ENCODE peak calls at places on chromosomes 2 and 18, in six cellular contexts. K is occipital lobe; C is stimulated activated effector memory CD8-positive, alpha-beta T cell treated with anti-CD3 and anti-CD28 coated beads, Interleukin-12 subunit alpha, Interleukin-12 subunit beta, amount 100 ng/mL, for 72 hours; O is fibroblast of mammary gland; F is activated gamma-delta T cell treated with anti-CD3 and anti-CD28 coated beads, Interleukin-2, amount 50 U/mL, for 16 hours; X is GM03348. T is an unnamed sample.

GRCh38 chr2:237997521-237997920 is 30.7 kb downstream of the UBE2F start:
- DNase-seq in K (no peak), C (no peak), O (no peak), F (no peak), X (no peak), T (no peak)

GRCh38 chr2:206204710-206205109 is 45.0 kb downstream of the EEF1B2 start:
- DNase-seq in K (no peak), C (no peak), O (no peak), F (no peak), X (no peak), T (no peak)

GRCh38 chr2:96531872-96532505 is 4.6 kb upstream of the ARID5A start:
- DNase-seq in K (peak), C (peak), O (peak), F (peak), X (peak), T (peak)

GRCh38 chr2:232321817-232322559 is 56.6 kb upstream of the ALPP start:
- DNase-seq in K (no peak), C (no peak), O (no peak), F (no peak), X (no peak), T (no peak)

GRCh38 chr18:54130177-54130576 is 94.3 kb downstream of the MBD2 start:
- DNase-seq in K (no peak), C (no peak), O (no peak), F (no peak), X (peak), T (no peak)

GRCh38 chr2:46198164-46198883 is 98.9 kb upstream of the EPAS1 start:
- DNase-seq in K (no peak), C (no peak), O (peak), F (no peak), X (peak), T (no peak)

GRCh38 chr2:225041210-225041870 is 928 bp downstream of the DOCK10 start:
- DNase-seq in K (peak), C (no peak), O (peak), F (peak), X (peak), T (peak)

GRCh38 chr2:138818479-138818878 is 38.3 kb upstream of the NXPH2 start:
- DNase-seq in K (no peak), C (no peak), O (no peak), F (no peak), X (no peak), T (no peak)

GRCh38 chr2:113175736-113176695 is 2.2 kb downstream of the PSD4 start:
- DNase-seq in K (no peak), C (no peak), O (no peak), F (no peak), X (no peak), T (no peak)

GRCh38 chr2:216033403-216033802 is 20.1 kb upstream of the MREG start:
- DNase-seq in K (no peak), C (no peak), O (no peak), F (no peak), X (no peak), T (no peak)

GRCh38 chr2:181085729-181086128 is 105.3 kb downstream of the UBE2E3 start:
- DNase-seq in K (no peak), C (no peak), O (no peak), F (no peak), X (no peak), T (no peak)

GRCh38 chr2:169107645-169108044 is 38.3 kb downstream of the DHRS9 start:
- DNase-seq in K (no peak), C (no peak), O (no peak), F (peak), X (no peak), T (no peak)

GRCh38 chr18:48106976-48107781 is 176.7 kb upstream of the SMAD2 start:
- DNase-seq in K (no peak), C (no peak), O (no peak), F (no peak), X (no peak), T (no peak)

GRCh38 chr2:157158111-157158510 is 99.4 kb upstream of the GALNT5 start:
- DNase-seq in K (no peak), C (no peak), O (peak), F (no peak), X (no peak), T (no peak)

GRCh38 chr2:235831755-235832154 is 336.4 kb downstream of the GBX2 start:
- DNase-seq in K (no peak), C (no peak), O (no peak), F (no peak), X (no peak), T (no peak)

GRCh38 chr2:240782221-240782885 is 37.7 kb downstream of the KIF1A start:
- DNase-seq in K (no peak), C (no peak), O (no peak), F (no peak), X (no peak), T (no peak)

GRCh38 chr2:69213832-69214231 is 173.2 kb downstream of the GFPT1 start:
- DNase-seq in K (no peak), C (no peak), O (peak), F (no peak), X (peak), T (no peak)

GRCh38 chr18:23718731-23719130 is 29.5 kb downstream of the LAMA3 start:
- DNase-seq in K (no peak), C (no peak), O (peak), F (no peak), X (no peak), T (no peak)

GRCh38 chr2:31282634-31283033 is 48.7 kb downstream of the EHD3 start:
- DNase-seq in K (no peak), C (no peak), O (no peak), F (no peak), X (no peak), T (no peak)

GRCh38 chr2:236974752-236975151 is 110.9 kb upstream of the COPS8 start:
- DNase-seq in K (no peak), C (no peak), O (no peak), F (no peak), X (no peak), T (no peak)

GRCh38 chr2:78147466-78147865 is 625.3 kb upstream of the LRRTM4 start:
- DNase-seq in K (no peak), C (no peak), O (no peak), F (no peak), X (no peak), T (no peak)

GRCh38 chr2:79824086-79824786 is 311.4 kb downstream of the CTNNA2 start:
- DNase-seq in K (no peak), C (no peak), O (peak), F (no peak), X (peak), T (no peak)

GRCh38 chr18:22324191-22325131 is 93.3 kb downstream of the CTAGE1 start:
- DNase-seq in K (no peak), C (no peak), O (peak), F (no peak), X (peak), T (no peak)

GRCh38 chr2:81403508-81403907 is 1099.0 kb upstream of the LRRTM1 start:
- DNase-seq in K (no peak), C (no peak), O (no peak), F (no peak), X (no peak), T (no peak)

GRCh38 chr2:145652992-145653545 is 1133.2 kb upstream of the ZEB2 start:
- DNase-seq in K (no peak), C (no peak), O (peak), F (no peak), X (peak), T (no peak)

GRCh38 chr2:51997571-51997970 is 965.6 kb upstream of the NRXN1 start:
- DNase-seq in K (no peak), C (no peak), O (peak), F (no peak), X (no peak), T (no peak)

GRCh38 chr18:8705280-8705940 is at the start of gene MTCL1:
- DNase-seq in K (peak), C (peak), O (peak), F (no peak), X (peak), T (peak)

GRCh38 chr2:47559079-47559684 is 156.2 kb downstream of the MSH2 start:
- DNase-seq in K (peak), C (no peak), O (peak), F (no peak), X (peak), T (no peak)

GRCh38 chr18:73790582-73790981 is 357.1 kb downstream of the FBXO15 start:
- DNase-seq in K (no peak), C (no peak), O (no peak), F (no peak), X (no peak), T (no peak)

GRCh38 chr2:158103358-158104021 is 1.8 kb downstream of the UPP2 start:
- DNase-seq in K (no peak), C (no peak), O (no peak), F (no peak), X (no peak), T (no peak)

GRCh38 chr2:72938455-72938854 is 21.1 kb downstream of the EMX1 start:
- DNase-seq in K (no peak), C (no peak), O (no peak), F (no peak), X (no peak), T (no peak)

GRCh38 chr2:8672940-8673339 is 8.9 kb upstream of the ID2 start:
- DNase-seq in K (no peak), C (no peak), O (no peak), F (no peak), X (no peak), T (no peak)